ENCODE peak calls at places on chromosomes 6 and 20, in nine cellular contexts. One of them, this sample, is unnamed.

GRCh38 chr6:56245903-56246351 is 1.5 kb downstream of the COL21A1 start:
- DNase-seq in neural progenitor cell: no peak
- DNase-seq in HCT116: no peak
- DNase-seq in MM.1S: no peak
- DNase-seq in hepatocyte: no peak
- DNase-seq in OCI-LY7: no peak
- DNase-seq in GM23338: no peak
- DNase-seq in PC-3: no peak
- DNase-seq in SK-N-SH: no peak
- DNase-seq in this sample: no peak

GRCh38 chr6:27049863-27050781 is 197.4 kb upstream of the PRSS16 start:
- DNase-seq in neural progenitor cell: peak; percentile 74
- DNase-seq in GM23338: peak; percentile 50
- DNase-seq in PC-3: no peak
- DNase-seq in MM.1S: no peak
- DNase-seq in OCI-LY7: no peak
- DNase-seq in SK-N-SH: no peak
- DNase-seq in hepatocyte: no peak
- DNase-seq in HCT116: no peak
- DNase-seq in this sample: no peak

GRCh38 chr6:166415306-166415705 is 32.6 kb upstream of the MPC1 start:
- DNase-seq in hepatocyte: no peak
- DNase-seq in SK-N-SH: no peak
- DNase-seq in GM23338: no peak
- DNase-seq in neural progenitor cell: no peak
- DNase-seq in HCT116: no peak
- DNase-seq in MM.1S: no peak
- DNase-seq in OCI-LY7: no peak
- DNase-seq in PC-3: no peak
- DNase-seq in this sample: no peak

GRCh38 chr20:8021541-8022269 is 2.1 kb upstream of the TMX4 start:
- DNase-seq in hepatocyte: no peak
- DNase-seq in neural progenitor cell: no peak
- DNase-seq in PC-3: no peak
- DNase-seq in GM23338: no peak
- DNase-seq in HCT116: no peak
- DNase-seq in OCI-LY7: no peak
- DNase-seq in MM.1S: no peak
- DNase-seq in SK-N-SH: no peak
- DNase-seq in this sample: no peak

GRCh38 chr6:170294813-170295518 is 4.1 kb upstream of the DLL1 start:
- DNase-seq in neural progenitor cell: no peak
- DNase-seq in HCT116: no peak
- DNase-seq in hepatocyte: no peak
- DNase-seq in SK-N-SH: no peak
- DNase-seq in PC-3: no peak
- DNase-seq in OCI-LY7: no peak
- DNase-seq in GM23338: no peak
- DNase-seq in MM.1S: no peak
- DNase-seq in this sample: no peak

GRCh38 chr20:58642465-58642864 is 8.6 kb upstream of the STX16 start:
- DNase-seq in GM23338: no peak
- DNase-seq in hepatocyte: no peak
- DNase-seq in PC-3: no peak
- DNase-seq in HCT116: no peak
- DNase-seq in OCI-LY7: no peak
- DNase-seq in SK-N-SH: no peak
- DNase-seq in neural progenitor cell: no peak
- DNase-seq in MM.1S: no peak
- DNase-seq in this sample: no peak

GRCh38 chr6:152155792-152156191 is 348.3 kb downstream of the ESR1 start:
- DNase-seq in MM.1S: no peak
- DNase-seq in SK-N-SH: no peak
- DNase-seq in hepatocyte: no peak
- DNase-seq in GM23338: no peak
- DNase-seq in HCT116: no peak
- DNase-seq in OCI-LY7: no peak
- DNase-seq in PC-3: no peak
- DNase-seq in neural progenitor cell: no peak
- DNase-seq in this sample: no peak

GRCh38 chr6:90284745-90285481 is 11.7 kb downstream of the BACH2 start:
- DNase-seq in PC-3: peak; percentile 60
- DNase-seq in neural progenitor cell: no peak
- DNase-seq in MM.1S: peak; percentile 89
- DNase-seq in GM23338: no peak
- DNase-seq in SK-N-SH: no peak
- DNase-seq in hepatocyte: no peak
- DNase-seq in OCI-LY7: no peak
- DNase-seq in HCT116: peak; percentile 56
- DNase-seq in this sample: peak; percentile 52

GRCh38 chr6:112979830-112980229 is 632.7 kb downstream of the RFPL4B start:
- DNase-seq in OCI-LY7: no peak
- DNase-seq in neural progenitor cell: no peak
- DNase-seq in HCT116: no peak
- DNase-seq in MM.1S: no peak
- DNase-seq in PC-3: peak; percentile 39
- DNase-seq in GM23338: no peak
- DNase-seq in SK-N-SH: peak; percentile 12
- DNase-seq in hepatocyte: peak; percentile 14
- DNase-seq in this sample: peak; percentile 34

GRCh38 chr6:36414481-36414880 is 27.0 kb upstream of the ETV7 start:
- DNase-seq in PC-3: no peak
- DNase-seq in SK-N-SH: no peak
- DNase-seq in OCI-LY7: no peak
- DNase-seq in neural progenitor cell: no peak
- DNase-seq in hepatocyte: peak; percentile 7
- DNase-seq in MM.1S: no peak
- DNase-seq in HCT116: no peak
- DNase-seq in GM23338: no peak
- DNase-seq in this sample: peak; percentile 22

GRCh38 chr20:35551485-35551884 is 9.6 kb downstream of the ERGIC3 start:
- DNase-seq in GM23338: no peak
- DNase-seq in hepatocyte: no peak
- DNase-seq in MM.1S: no peak
- DNase-seq in HCT116: no peak
- DNase-seq in OCI-LY7: no peak
- DNase-seq in SK-N-SH: no peak
- DNase-seq in neural progenitor cell: no peak
- DNase-seq in PC-3: no peak
- DNase-seq in this sample: no peak

GRCh38 chr20:53662595-53662994 is 69.0 kb upstream of the ZNF217 start:
- DNase-seq in OCI-LY7: no peak
- DNase-seq in HCT116: no peak
- DNase-seq in neural progenitor cell: no peak
- DNase-seq in PC-3: no peak
- DNase-seq in GM23338: no peak
- DNase-seq in MM.1S: no peak
- DNase-seq in SK-N-SH: no peak
- DNase-seq in hepatocyte: no peak
- DNase-seq in this sample: no peak

GRCh38 chr6:87755697-87756671 is 54.0 kb upstream of the AKIRIN2 start:
- DNase-seq in neural progenitor cell: no peak
- DNase-seq in OCI-LY7: peak; percentile 48
- DNase-seq in SK-N-SH: no peak
- DNase-seq in GM23338: no peak
- DNase-seq in HCT116: no peak
- DNase-seq in hepatocyte: no peak
- DNase-seq in MM.1S: no peak
- DNase-seq in PC-3: no peak
- DNase-seq in this sample: peak; percentile 73

GRCh38 chr20:24684421-24684871 is 215.0 kb downstream of the SYNDIG1 start:
- DNase-seq in SK-N-SH: no peak
- DNase-seq in MM.1S: no peak
- DNase-seq in neural progenitor cell: no peak
- DNase-seq in OCI-LY7: no peak
- DNase-seq in hepatocyte: no peak
- DNase-seq in GM23338: no peak
- DNase-seq in PC-3: no peak
- DNase-seq in HCT116: no peak
- DNase-seq in this sample: no peak

GRCh38 chr6:43575105-43575771 is 600 bp downstream of the XPO5 start:
- DNase-seq in MM.1S: no peak
- DNase-seq in PC-3: peak; percentile 17
- DNase-seq in GM23338: peak; percentile 73
- DNase-seq in HCT116: no peak
- DNase-seq in hepatocyte: peak; percentile 55
- DNase-seq in SK-N-SH: peak; percentile 68
- DNase-seq in OCI-LY7: peak; percentile 20
- DNase-seq in neural progenitor cell: peak; percentile 73
- DNase-seq in this sample: peak; percentile 70

GRCh38 chr6:9783567-9783966 is 631.3 kb downstream of the TFAP2A start:
- DNase-seq in GM23338: no peak
- DNase-seq in SK-N-SH: no peak
- DNase-seq in HCT116: no peak
- DNase-seq in PC-3: no peak
- DNase-seq in OCI-LY7: no peak
- DNase-seq in hepatocyte: peak; percentile 10
- DNase-seq in MM.1S: peak; percentile 66
- DNase-seq in neural progenitor cell: no peak
- DNase-seq in this sample: no peak

GRCh38 chr6:25774120-25774730 is 19.7 kb downstream of the SLC17A4 start:
- DNase-seq in HCT116: no peak
- DNase-seq in SK-N-SH: no peak
- DNase-seq in MM.1S: no peak
- DNase-seq in neural progenitor cell: peak; percentile 13
- DNase-seq in hepatocyte: no peak
- DNase-seq in OCI-LY7: no peak
- DNase-seq in GM23338: no peak
- DNase-seq in PC-3: no peak
- DNase-seq in this sample: no peak

DNA sequence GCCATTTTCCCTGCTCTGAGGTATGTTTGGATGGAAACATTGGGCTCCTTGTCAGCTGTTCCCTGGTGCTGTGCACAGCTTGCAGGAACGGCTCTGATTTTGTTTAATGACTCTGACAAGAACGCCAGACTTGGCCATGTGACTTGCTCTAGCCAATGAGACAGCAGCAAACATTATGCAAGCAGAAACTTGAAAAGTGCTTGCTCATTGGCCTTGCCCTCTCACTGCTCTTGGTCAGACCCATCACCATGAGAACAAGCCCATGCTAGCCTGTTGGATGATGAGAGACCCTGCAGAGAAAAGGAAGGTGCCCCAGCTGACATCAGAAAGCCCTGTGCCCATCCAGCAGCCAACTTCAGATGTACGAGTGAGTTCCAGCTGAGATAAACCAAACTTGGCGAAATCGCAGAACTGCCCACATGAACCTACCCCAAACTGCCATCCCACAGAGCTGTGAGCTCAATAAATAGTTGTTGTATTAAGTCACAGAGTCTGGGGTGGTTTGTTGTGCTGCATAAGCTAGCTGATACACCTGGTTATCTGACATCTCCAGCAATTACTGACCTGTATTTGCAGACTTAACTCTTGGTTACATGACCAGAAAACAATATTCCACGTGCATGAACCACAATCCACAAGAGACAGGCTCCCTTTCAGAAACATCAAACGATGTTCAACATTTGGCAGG is 96.9 kb downstream of the JPH2 start:
- DNase-seq in PC-3: peak; percentile 44
- DNase-seq in GM23338: no peak
- DNase-seq in SK-N-SH: no peak
- DNase-seq in OCI-LY7: peak; percentile 51
- DNase-seq in hepatocyte: peak; percentile 44
- DNase-seq in neural progenitor cell: no peak
- DNase-seq in HCT116: peak; percentile 61
- DNase-seq in MM.1S: peak; percentile 68
- DNase-seq in this sample: peak; percentile 60
- TF ChIP-seq EZH2phosphoT487 in PC-3: no peak
- TF ChIP-seq EZH2phosphoT487 in GM23338: no peak
- TF ChIP-seq EZH2phosphoT487 in SK-N-SH: no peak
- TF ChIP-seq EZH2phosphoT487 in OCI-LY7: no peak
- TF ChIP-seq EZH2phosphoT487 in hepatocyte: no peak
- TF ChIP-seq EZH2phosphoT487 in neural progenitor cell: no peak
- TF ChIP-seq EZH2phosphoT487 in HCT116: no peak
- TF ChIP-seq EZH2phosphoT487 in MM.1S: no peak
- TF ChIP-seq EZH2phosphoT487 in this sample: no peak

DNA sequence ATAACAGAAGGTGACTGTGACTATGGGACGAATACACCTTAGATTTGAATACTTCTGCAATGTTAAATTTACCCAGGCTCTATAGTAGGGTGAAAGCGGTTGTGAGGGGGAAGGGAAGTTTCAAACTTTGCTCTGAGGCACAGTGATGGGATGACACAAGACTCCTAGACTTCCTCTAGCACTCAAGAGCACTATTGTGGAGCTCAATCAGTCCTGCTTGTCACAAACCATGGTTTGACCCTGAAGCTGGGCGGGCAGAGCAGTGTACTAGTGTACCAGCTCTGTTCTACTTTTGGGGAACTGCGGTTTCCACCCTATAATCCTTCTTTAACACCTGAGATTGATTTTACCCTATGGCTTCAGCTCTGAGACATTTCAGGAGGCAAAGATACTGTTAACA is 17.1 kb downstream of the TRIM27 start:
- DNase-seq in PC-3: no peak
- DNase-seq in hepatocyte: no peak
- DNase-seq in GM23338: no peak
- DNase-seq in OCI-LY7: no peak
- DNase-seq in neural progenitor cell: no peak
- DNase-seq in HCT116: no peak
- DNase-seq in MM.1S: no peak
- DNase-seq in SK-N-SH: no peak
- DNase-seq in this sample: no peak
- TF ChIP-seq EZH2phosphoT487 in PC-3: no peak
- TF ChIP-seq EZH2phosphoT487 in hepatocyte: no peak
- TF ChIP-seq EZH2phosphoT487 in GM23338: no peak
- TF ChIP-seq EZH2phosphoT487 in OCI-LY7: no peak
- TF ChIP-seq EZH2phosphoT487 in neural progenitor cell: no peak
- TF ChIP-seq EZH2phosphoT487 in HCT116: no peak
- TF ChIP-seq EZH2phosphoT487 in MM.1S: no peak
- TF ChIP-seq EZH2phosphoT487 in SK-N-SH: no peak
- TF ChIP-seq EZH2phosphoT487 in this sample: no peak

DNA sequence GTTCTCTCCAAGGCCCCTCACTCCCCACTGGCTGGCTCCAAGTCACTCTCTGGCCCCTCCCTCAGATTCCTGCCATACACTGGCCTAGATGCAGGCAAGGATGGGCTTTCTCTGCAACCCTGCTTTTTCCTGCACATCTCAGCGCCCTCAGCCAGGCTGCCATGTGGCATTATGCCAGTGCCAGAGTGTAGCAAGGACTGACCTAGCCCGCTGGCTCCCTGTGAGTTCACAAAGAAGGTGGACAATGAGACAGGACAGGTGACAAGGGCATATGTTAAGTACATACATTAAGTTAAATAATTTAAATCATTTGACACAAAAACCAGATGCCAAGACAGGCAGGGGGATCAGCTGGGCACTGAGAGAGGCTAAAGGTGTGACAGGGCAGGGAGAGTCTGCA is 394.6 kb downstream of the ZFAND3 start:
- DNase-seq in neural progenitor cell: no peak
- DNase-seq in hepatocyte: no peak
- DNase-seq in HCT116: no peak
- DNase-seq in MM.1S: no peak
- DNase-seq in GM23338: no peak
- DNase-seq in OCI-LY7: no peak
- DNase-seq in SK-N-SH: no peak
- DNase-seq in PC-3: no peak
- DNase-seq in this sample: no peak
- TF ChIP-seq EZH2phosphoT487 in neural progenitor cell: no peak
- TF ChIP-seq EZH2phosphoT487 in hepatocyte: no peak
- TF ChIP-seq EZH2phosphoT487 in HCT116: no peak
- TF ChIP-seq EZH2phosphoT487 in MM.1S: no peak
- TF ChIP-seq EZH2phosphoT487 in GM23338: no peak
- TF ChIP-seq EZH2phosphoT487 in OCI-LY7: no peak
- TF ChIP-seq EZH2phosphoT487 in SK-N-SH: no peak
- TF ChIP-seq EZH2phosphoT487 in PC-3: no peak
- TF ChIP-seq EZH2phosphoT487 in this sample: no peak

GRCh38 chr6:157823523-157824370 is 701 bp downstream of the SNX9 start:
- DNase-seq in hepatocyte: peak; percentile 79
- DNase-seq in SK-N-SH: peak; percentile 79
- DNase-seq in OCI-LY7: no peak
- DNase-seq in MM.1S: no peak
- DNase-seq in neural progenitor cell: peak; percentile 52
- DNase-seq in HCT116: peak; percentile 62
- DNase-seq in PC-3: peak; percentile 56
- DNase-seq in GM23338: peak; percentile 49
- DNase-seq in this sample: peak; percentile 82
- TF ChIP-seq EZH2phosphoT487 in hepatocyte: no peak
- TF ChIP-seq EZH2phosphoT487 in SK-N-SH: no peak
- TF ChIP-seq EZH2phosphoT487 in OCI-LY7: no peak
- TF ChIP-seq EZH2phosphoT487 in MM.1S: no peak
- TF ChIP-seq EZH2phosphoT487 in neural progenitor cell: no peak
- TF ChIP-seq EZH2phosphoT487 in HCT116: no peak
- TF ChIP-seq EZH2phosphoT487 in PC-3: no peak
- TF ChIP-seq EZH2phosphoT487 in GM23338: no peak
- TF ChIP-seq EZH2phosphoT487 in this sample: no peak

This sample was measured in GM23248.